ENCODE peak calls at places on chromosomes 2 and 18, in seven cellular contexts. One of them, this sample, is unnamed.

GRCh38 chr18:46856975-46857374 is 60.3 kb downstream of the PIAS2 start:
- DNase-seq in K562: no peak
- DNase-seq in H1: no peak
- DNase-seq in HepG2: no peak
- DNase-seq in SK-N-SH: no peak
- DNase-seq in HCT116: peak; percentile 6
- DNase-seq in GM12878: no peak
- DNase-seq in this sample: no peak

GRCh38 chr2:20543579-20543887 is 96.7 kb downstream of the RHOB start:
- DNase-seq in K562: no peak
- DNase-seq in H1: no peak
- DNase-seq in HepG2: no peak
- DNase-seq in SK-N-SH: no peak
- DNase-seq in HCT116: no peak
- DNase-seq in GM12878: no peak
- DNase-seq in this sample: no peak

GRCh38 chr2:66805136-66805535 is 370.2 kb downstream of the MEIS1 start:
- DNase-seq in K562: no peak
- DNase-seq in H1: no peak
- DNase-seq in HepG2: no peak
- DNase-seq in SK-N-SH: no peak
- DNase-seq in HCT116: no peak
- DNase-seq in GM12878: no peak
- DNase-seq in this sample: no peak

GRCh38 chr18:36934884-36935283 is 106.0 kb downstream of the KIAA1328 start:
- DNase-seq in K562: no peak
- DNase-seq in H1: no peak
- DNase-seq in HepG2: no peak
- DNase-seq in SK-N-SH: no peak
- DNase-seq in HCT116: no peak
- DNase-seq in GM12878: no peak
- DNase-seq in this sample: no peak

GRCh38 chr2:143900006-143900405 is 619.9 kb downstream of the ZEB2 start:
- DNase-seq in K562: no peak
- DNase-seq in H1: no peak
- DNase-seq in HepG2: no peak
- DNase-seq in SK-N-SH: no peak
- DNase-seq in HCT116: no peak
- DNase-seq in GM12878: no peak
- DNase-seq in this sample: no peak

GRCh38 chr2:1744446-1745170 is at the start of gene PXDN:
- DNase-seq in K562: no peak
- DNase-seq in H1: no peak
- DNase-seq in HepG2: no peak
- DNase-seq in SK-N-SH: peak; percentile 97
- DNase-seq in HCT116: no peak
- DNase-seq in GM12878: no peak
- DNase-seq in this sample: no peak

GRCh38 chr2:120734930-120735611 is 597 bp upstream of the GLI2 start:
- DNase-seq in K562: no peak
- DNase-seq in H1: peak; percentile 54
- DNase-seq in HepG2: no peak
- DNase-seq in SK-N-SH: peak; percentile 66
- DNase-seq in HCT116: no peak
- DNase-seq in GM12878: no peak
- DNase-seq in this sample: no peak

GRCh38 chr18:39494211-39494896 is 1928.8 kb upstream of the CELF4 start:
- DNase-seq in K562: no peak
- DNase-seq in H1: no peak
- DNase-seq in HepG2: peak; percentile 59
- DNase-seq in SK-N-SH: no peak
- DNase-seq in HCT116: no peak
- DNase-seq in GM12878: no peak
- DNase-seq in this sample: no peak

GRCh38 chr2:104862061-104862941 is 8.4 kb downstream of the POU3F3 start:
- DNase-seq in K562: no peak
- DNase-seq in H1: peak; percentile 85
- DNase-seq in HepG2: no peak
- DNase-seq in SK-N-SH: peak; percentile 58
- DNase-seq in HCT116: no peak
- DNase-seq in GM12878: no peak
- DNase-seq in this sample: no peak

GRCh38 chr2:45946023-45946422 is 294.5 kb downstream of the PRKCE start:
- DNase-seq in K562: no peak
- DNase-seq in H1: no peak
- DNase-seq in HepG2: no peak
- DNase-seq in SK-N-SH: no peak
- DNase-seq in HCT116: peak; percentile 77
- DNase-seq in GM12878: no peak
- DNase-seq in this sample: no peak

GRCh38 chr2:66897181-66897580 is 462.3 kb downstream of the MEIS1 start:
- DNase-seq in K562: no peak
- DNase-seq in H1: no peak
- DNase-seq in HepG2: no peak
- DNase-seq in SK-N-SH: no peak
- DNase-seq in HCT116: no peak
- DNase-seq in GM12878: no peak
- DNase-seq in this sample: no peak

GRCh38 chr18:75170916-75171315 is 38.0 kb downstream of the PTGR3 start:
- DNase-seq in K562: no peak
- DNase-seq in H1: no peak
- DNase-seq in HepG2: no peak
- DNase-seq in SK-N-SH: no peak
- DNase-seq in HCT116: no peak
- DNase-seq in GM12878: no peak
- DNase-seq in this sample: no peak

GRCh38 chr18:76459312-76459686 is 35.7 kb downstream of the ZNF516 start:
- DNase-seq in K562: no peak
- DNase-seq in H1: peak; percentile 33
- DNase-seq in HepG2: no peak
- DNase-seq in SK-N-SH: no peak
- DNase-seq in HCT116: no peak
- DNase-seq in GM12878: no peak
- DNase-seq in this sample: no peak

GRCh38 chr2:214057986-214058385 is 352.9 kb upstream of the VWC2L start:
- DNase-seq in K562: no peak
- DNase-seq in H1: no peak
- DNase-seq in HepG2: no peak
- DNase-seq in SK-N-SH: no peak
- DNase-seq in HCT116: no peak
- DNase-seq in GM12878: no peak
- DNase-seq in this sample: no peak

GRCh38 chr2:188734688-188735087 is 239.5 kb upstream of the COL3A1 start:
- DNase-seq in K562: no peak
- DNase-seq in H1: no peak
- DNase-seq in HepG2: no peak
- DNase-seq in SK-N-SH: no peak
- DNase-seq in HCT116: no peak
- DNase-seq in GM12878: no peak
- DNase-seq in this sample: peak; percentile 6

GRCh38 chr2:8149985-8150547 is 531.8 kb upstream of the ID2 start:
- DNase-seq in K562: no peak
- DNase-seq in H1: no peak
- DNase-seq in HepG2: no peak
- DNase-seq in SK-N-SH: no peak
- DNase-seq in HCT116: no peak
- DNase-seq in GM12878: no peak
- DNase-seq in this sample: no peak

GRCh38 chr2:237482485-237482884 is 4.6 kb upstream of the MLPH start:
- DNase-seq in K562: no peak
- DNase-seq in H1: no peak
- DNase-seq in HepG2: peak; percentile 38
- DNase-seq in SK-N-SH: peak; percentile 58
- DNase-seq in HCT116: no peak
- DNase-seq in GM12878: no peak
- DNase-seq in this sample: no peak
- TF ChIP-seq YY1 in K562: no peak
- TF ChIP-seq YY1 in H1: no peak
- TF ChIP-seq YY1 in HepG2: no peak
- TF ChIP-seq YY1 in SK-N-SH: no peak
- TF ChIP-seq YY1 in HCT116: no peak
- TF ChIP-seq YY1 in GM12878: no peak
- TF ChIP-seq YY1 in this sample: no peak

GRCh38 chr2:218010838-218011616 is 8.2 kb upstream of the TNS1 start:
- DNase-seq in K562: no peak
- DNase-seq in H1: no peak
- DNase-seq in HepG2: no peak
- DNase-seq in SK-N-SH: peak; percentile 84
- DNase-seq in HCT116: no peak
- DNase-seq in GM12878: no peak
- DNase-seq in this sample: no peak
- H3K4me1 ChIP-seq in K562: peaks cover 7% of the 10 kb centered on the region
- H3K4me1 ChIP-seq in H1: peaks cover 13% of the 10 kb centered on the region
- H3K4me1 ChIP-seq in HepG2: peaks cover 24% of the 10 kb centered on the region
- H3K4me1 ChIP-seq in SK-N-SH: peaks cover 69% of the 10 kb centered on the region
- H3K4me1 ChIP-seq in HCT116: peaks cover 37% of the 10 kb centered on the region
- H3K4me1 ChIP-seq in GM12878: no peaks in the 10 kb centered on the region
- H3K4me1 ChIP-seq in this sample: peaks cover 20% of the 10 kb centered on the region

GRCh38 chr2:149375801-149376349 is 45.5 kb downstream of the LYPD6 start:
- DNase-seq in K562: no peak
- DNase-seq in H1: no peak
- DNase-seq in HepG2: no peak
- DNase-seq in SK-N-SH: peak; percentile 41
- DNase-seq in HCT116: no peak
- DNase-seq in GM12878: no peak
- DNase-seq in this sample: no peak
- TF ChIP-seq YY1 in K562: no peak
- TF ChIP-seq YY1 in H1: no peak
- TF ChIP-seq YY1 in HepG2: no peak
- TF ChIP-seq YY1 in SK-N-SH: no peak
- TF ChIP-seq YY1 in HCT116: no peak
- TF ChIP-seq YY1 in GM12878: no peak
- TF ChIP-seq YY1 in this sample: no peak

GRCh38 chr18:70146174-70146573 is 59.3 kb downstream of the RTTN start:
- DNase-seq in K562: no peak
- DNase-seq in H1: no peak
- DNase-seq in HepG2: peak; percentile 65
- DNase-seq in SK-N-SH: no peak
- DNase-seq in HCT116: no peak
- DNase-seq in GM12878: no peak
- DNase-seq in this sample: no peak

GRCh38 chr18:70139138-70139537 is 66.3 kb downstream of the RTTN start:
- DNase-seq in K562: no peak
- DNase-seq in H1: no peak
- DNase-seq in HepG2: no peak
- DNase-seq in SK-N-SH: no peak
- DNase-seq in HCT116: no peak
- DNase-seq in GM12878: no peak
- DNase-seq in this sample: no peak

DNA sequence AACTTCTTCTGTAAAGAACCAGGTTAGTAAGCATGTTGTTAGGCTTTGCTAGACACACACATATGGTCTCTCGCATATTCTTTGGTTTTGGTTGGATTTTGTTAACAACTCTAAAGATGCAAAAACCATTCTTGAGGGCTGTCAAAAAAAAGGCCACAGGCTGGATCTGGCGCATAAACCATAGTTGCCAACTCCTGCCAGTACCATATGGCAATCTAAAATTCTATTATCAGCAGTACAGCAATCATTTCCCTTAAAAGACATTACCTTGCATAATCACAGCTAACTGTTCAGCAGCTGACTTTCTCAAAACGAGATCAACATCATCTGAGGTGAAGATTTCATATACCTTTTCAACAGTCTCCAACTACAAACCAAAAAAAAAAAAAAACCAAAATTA is 63.5 kb downstream of the RTTN start:
- DNase-seq in K562: no peak
- DNase-seq in H1: no peak
- DNase-seq in HepG2: no peak
- DNase-seq in SK-N-SH: no peak
- DNase-seq in HCT116: no peak
- DNase-seq in GM12878: no peak
- DNase-seq in this sample: no peak
- H3K4me1 ChIP-seq in K562: no peaks in the 10 kb centered on the region
- H3K4me1 ChIP-seq in H1: no peaks in the 10 kb centered on the region
- H3K4me1 ChIP-seq in HepG2: peaks cover 13% of the 10 kb centered on the region
- H3K4me1 ChIP-seq in SK-N-SH: no peaks in the 10 kb centered on the region
- H3K4me1 ChIP-seq in HCT116: no peaks in the 10 kb centered on the region
- H3K4me1 ChIP-seq in GM12878: no peaks in the 10 kb centered on the region
- H3K4me1 ChIP-seq in this sample: no peaks in the 10 kb centered on the region

GRCh38 chr18:1784113-1784512 is 787.2 kb downstream of the METTL4 start:
- DNase-seq in K562: no peak
- DNase-seq in H1: no peak
- DNase-seq in HepG2: no peak
- DNase-seq in SK-N-SH: no peak
- DNase-seq in HCT116: no peak
- DNase-seq in GM12878: no peak
- DNase-seq in this sample: no peak
- TF ChIP-seq YY1 in K562: no peak
- TF ChIP-seq YY1 in H1: no peak
- TF ChIP-seq YY1 in HepG2: no peak
- TF ChIP-seq YY1 in SK-N-SH: no peak
- TF ChIP-seq YY1 in HCT116: no peak
- TF ChIP-seq YY1 in GM12878: no peak
- TF ChIP-seq YY1 in this sample: no peak

GRCh38 chr2:134327367-134327766 is 73.5 kb downstream of the MGAT5 start:
- DNase-seq in K562: no peak
- DNase-seq in H1: no peak
- DNase-seq in HepG2: no peak
- DNase-seq in SK-N-SH: no peak
- DNase-seq in HCT116: no peak
- DNase-seq in GM12878: no peak
- DNase-seq in this sample: no peak
- H3K4me1 ChIP-seq in K562: no peaks in the 10 kb centered on the region
- H3K4me1 ChIP-seq in H1: no peaks in the 10 kb centered on the region
- H3K4me1 ChIP-seq in HepG2: no peaks in the 10 kb centered on the region
- H3K4me1 ChIP-seq in SK-N-SH: peaks cover 15% of the 10 kb centered on the region
- H3K4me1 ChIP-seq in HCT116: no peaks in the 10 kb centered on the region
- H3K4me1 ChIP-seq in GM12878: peaks cover 20% of the 10 kb centered on the region
- H3K4me1 ChIP-seq in this sample: no peaks in the 10 kb centered on the region

GRCh38 chr18:65768379-65768778 is 17.6 kb downstream of the CDH7 start:
- DNase-seq in K562: peak; percentile 3
- DNase-seq in H1: no peak
- DNase-seq in HepG2: peak; percentile 30
- DNase-seq in SK-N-SH: no peak
- DNase-seq in HCT116: no peak
- DNase-seq in GM12878: no peak
- DNase-seq in this sample: no peak
- TF ChIP-seq YY1 in K562: no peak
- TF ChIP-seq YY1 in H1: no peak
- TF ChIP-seq YY1 in HepG2: no peak
- TF ChIP-seq YY1 in SK-N-SH: no peak
- TF ChIP-seq YY1 in HCT116: no peak
- TF ChIP-seq YY1 in GM12878: no peak
- TF ChIP-seq YY1 in this sample: no peak

GRCh38 chr2:178863856-178864620 is 56.8 kb upstream of the TTN start:
- DNase-seq in K562: no peak
- DNase-seq in H1: no peak
- DNase-seq in HepG2: no peak
- DNase-seq in SK-N-SH: no peak
- DNase-seq in HCT116: no peak
- DNase-seq in GM12878: no peak
- DNase-seq in this sample: no peak
- H3K4me1 ChIP-seq in K562: no peaks in the 10 kb centered on the region
- H3K4me1 ChIP-seq in H1: peaks cover 4% of the 10 kb centered on the region
- H3K4me1 ChIP-seq in HepG2: no peaks in the 10 kb centered on the region
- H3K4me1 ChIP-seq in SK-N-SH: peaks cover 11% of the 10 kb centered on the region
- H3K4me1 ChIP-seq in HCT116: peaks cover 14% of the 10 kb centered on the region
- H3K4me1 ChIP-seq in GM12878: no peaks in the 10 kb centered on the region
- H3K4me1 ChIP-seq in this sample: no peaks in the 10 kb centered on the region